ENCODE peak calls at places on chromosomes 4 and X, in seven cellular contexts. One of them, this sample, is unnamed.

GRCh38 chr4:35836591-35836990 is 407.7 kb downstream of the ARAP2 start:
- DNase-seq in transverse colon: no peak
- DNase-seq in MM.1S: no peak
- DNase-seq in cardiac fibroblast: no peak
- DNase-seq in testis: no peak
- DNase-seq in AG10803: no peak
- DNase-seq in stomach: no peak
- DNase-seq in this sample: no peak

GRCh38 chr4:22962186-22962786 is 269.5 kb downstream of the GBA3 start:
- DNase-seq in testis: peak; percentile 22
- DNase-seq in cardiac fibroblast: peak; percentile 2
- DNase-seq in AG10803: peak; percentile 40
- DNase-seq in transverse colon: no peak
- DNase-seq in MM.1S: peak; percentile 44
- DNase-seq in stomach: no peak
- DNase-seq in this sample: no peak

GRCh38 chr4:140049024-140049923 is 104.7 kb downstream of the MAML3 start:
- DNase-seq in stomach: peak; percentile 49
- DNase-seq in testis: peak; percentile 77
- DNase-seq in AG10803: peak; percentile 49
- DNase-seq in transverse colon: peak; percentile 64
- DNase-seq in MM.1S: no peak
- DNase-seq in cardiac fibroblast: peak; percentile 62
- DNase-seq in this sample: no peak

GRCh38 chr4:13484749-13485345 is 707 bp upstream of the RAB28 start:
- DNase-seq in cardiac fibroblast: peak; percentile 61
- DNase-seq in transverse colon: peak; percentile 11
- DNase-seq in stomach: no peak
- DNase-seq in testis: no peak
- DNase-seq in MM.1S: peak; percentile 67
- DNase-seq in AG10803: peak; percentile 20
- DNase-seq in this sample: peak; percentile 17

GRCh38 chr4:89469930-89470375 is 162.4 kb upstream of the GPRIN3 start:
- DNase-seq in stomach: no peak
- DNase-seq in cardiac fibroblast: peak; percentile 92
- DNase-seq in transverse colon: no peak
- DNase-seq in AG10803: peak; percentile 90
- DNase-seq in MM.1S: peak; percentile 50
- DNase-seq in testis: no peak
- DNase-seq in this sample: peak; percentile 69

GRCh38 chr4:176044589-176044951 is 21.1 kb upstream of the WDR17 start:
- DNase-seq in stomach: no peak
- DNase-seq in testis: peak; percentile 39
- DNase-seq in AG10803: peak; percentile 37
- DNase-seq in cardiac fibroblast: peak; percentile 30
- DNase-seq in transverse colon: no peak
- DNase-seq in MM.1S: no peak
- DNase-seq in this sample: no peak

GRCh38 chr4:143554728-143555597 is 41.5 kb downstream of the SMARCA5 start:
- DNase-seq in MM.1S: no peak
- DNase-seq in cardiac fibroblast: no peak
- DNase-seq in testis: no peak
- DNase-seq in stomach: no peak
- DNase-seq in AG10803: no peak
- DNase-seq in transverse colon: no peak
- DNase-seq in this sample: no peak

GRCh38 chrX:43266487-43266886 is 389.6 kb upstream of the MAOA start:
- DNase-seq in cardiac fibroblast: no peak
- DNase-seq in stomach: no peak
- DNase-seq in transverse colon: no peak
- DNase-seq in AG10803: no peak
- DNase-seq in testis: no peak
- DNase-seq in MM.1S: no peak
- DNase-seq in this sample: no peak

GRCh38 chr4:39731908-39732307 is 34.0 kb downstream of the UBE2K start:
- DNase-seq in cardiac fibroblast: no peak
- DNase-seq in testis: no peak
- DNase-seq in AG10803: no peak
- DNase-seq in transverse colon: no peak
- DNase-seq in MM.1S: no peak
- DNase-seq in stomach: no peak
- DNase-seq in this sample: no peak

GRCh38 chrX:40088803-40089540 is 8.8 kb downstream of the BCOR start:
- DNase-seq in AG10803: no peak
- DNase-seq in transverse colon: no peak
- DNase-seq in cardiac fibroblast: no peak
- DNase-seq in stomach: no peak
- DNase-seq in MM.1S: no peak
- DNase-seq in testis: no peak
- DNase-seq in this sample: no peak

GRCh38 chrX:41332988-41333743 is 796 bp upstream of the DDX3X start:
- DNase-seq in stomach: peak; percentile 88
- DNase-seq in transverse colon: peak; percentile 90
- DNase-seq in MM.1S: peak; percentile 86
- DNase-seq in AG10803: peak; percentile 76
- DNase-seq in cardiac fibroblast: peak; percentile 86
- DNase-seq in testis: peak; percentile 86
- DNase-seq in this sample: peak; percentile 68

GRCh38 chrX:41332408-41332987 is 1.5 kb upstream of the DDX3X start:
- DNase-seq in transverse colon: peak; percentile 55
- DNase-seq in testis: peak; percentile 25
- DNase-seq in AG10803: no peak
- DNase-seq in stomach: peak; percentile 53
- DNase-seq in MM.1S: peak; percentile 23
- DNase-seq in cardiac fibroblast: peak; percentile 40
- DNase-seq in this sample: no peak

GRCh38 chrX:41334866-41335589 is 1.1 kb downstream of the DDX3X start:
- DNase-seq in transverse colon: peak; percentile 70
- DNase-seq in AG10803: peak; percentile 55
- DNase-seq in MM.1S: peak; percentile 34
- DNase-seq in testis: peak; percentile 63
- DNase-seq in cardiac fibroblast: peak; percentile 75
- DNase-seq in stomach: peak; percentile 69
- DNase-seq in this sample: no peak

GRCh38 chrX:41333994-41334865 is at the start of gene DDX3X:
- DNase-seq in transverse colon: peak; percentile 93
- DNase-seq in cardiac fibroblast: peak; percentile 91
- DNase-seq in AG10803: peak; percentile 85
- DNase-seq in MM.1S: peak; percentile 83
- DNase-seq in testis: peak; percentile 89
- DNase-seq in stomach: peak; percentile 92
- DNase-seq in this sample: peak; percentile 64

DNA sequence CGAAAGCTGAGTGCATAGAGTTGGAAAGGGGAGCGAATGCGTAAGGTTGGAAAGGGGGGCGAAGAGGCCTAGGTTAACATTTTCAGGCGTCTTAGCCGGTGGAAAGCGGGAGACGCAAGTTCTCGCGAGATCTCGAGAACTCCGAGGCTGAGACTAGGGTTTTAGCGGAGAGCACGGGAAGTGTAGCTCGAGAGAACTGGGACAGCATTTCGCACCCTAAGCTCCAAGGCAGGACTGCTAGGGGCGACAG is 293 bp upstream of the DDX3X start:
- DNase-seq in testis: no peak
- DNase-seq in stomach: no peak
- DNase-seq in transverse colon: no peak
- DNase-seq in MM.1S: peak; percentile 85
- DNase-seq in AG10803: peak; percentile 83
- DNase-seq in cardiac fibroblast: peak; percentile 89
- DNase-seq in this sample: peak; percentile 69
- H3K4me3 ChIP-seq in testis: peak overlapping the region; percentile 91
- H3K4me3 ChIP-seq in stomach: peak overlapping the region; percentile 74
- H3K4me3 ChIP-seq in transverse colon: peak overlapping the region; percentile 98
- H3K4me3 ChIP-seq in MM.1S: peak overlapping the region; percentile 95
- H3K4me3 ChIP-seq in AG10803: peak overlapping the region; percentile 90
- H3K4me3 ChIP-seq in cardiac fibroblast: peak overlapping the region; percentile 88
- H3K4me3 ChIP-seq in this sample: peak overlapping the region; percentile 99

DNA sequence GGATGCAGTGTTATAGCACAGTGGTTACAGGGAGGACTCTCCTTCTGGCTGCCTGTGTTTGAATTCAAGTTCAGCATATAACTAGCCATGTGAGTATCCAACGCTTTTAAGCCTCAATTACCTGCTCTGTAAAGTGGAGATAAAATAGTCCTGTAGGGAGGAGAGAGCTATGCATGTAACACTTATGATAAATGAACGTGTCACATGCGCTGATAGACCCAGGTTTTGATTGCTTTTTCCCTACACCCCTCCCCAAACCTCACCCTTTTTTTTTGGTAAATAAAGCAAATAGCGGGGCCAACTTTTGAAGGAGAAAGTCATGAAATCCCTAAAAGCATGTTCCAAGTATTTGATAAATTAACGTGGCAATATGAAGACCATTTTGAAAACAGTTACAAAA is 20.4 kb upstream of the AMELX start:
- DNase-seq in testis: no peak
- DNase-seq in transverse colon: no peak
- DNase-seq in MM.1S: no peak
- DNase-seq in cardiac fibroblast: no peak
- DNase-seq in stomach: no peak
- DNase-seq in AG10803: no peak
- DNase-seq in this sample: no peak
- TF ChIP-seq CTCF in testis: no peak
- TF ChIP-seq CTCF in transverse colon: no peak
- TF ChIP-seq CTCF in MM.1S: no peak
- TF ChIP-seq CTCF in cardiac fibroblast: no peak
- TF ChIP-seq CTCF in stomach: no peak
- TF ChIP-seq CTCF in AG10803: no peak
- TF ChIP-seq CTCF in this sample: no peak

GRCh38 chr4:25654971-25655963 is at the start of gene SLC34A2:
- DNase-seq in stomach: peak; percentile 33
- DNase-seq in transverse colon: peak; percentile 15
- DNase-seq in testis: peak; percentile 18
- DNase-seq in MM.1S: no peak
- DNase-seq in cardiac fibroblast: no peak
- DNase-seq in AG10803: no peak
- DNase-seq in this sample: no peak
- H3K4me3 ChIP-seq in stomach: peak within 1 kb of the TSS; percentile 42
- H3K4me3 ChIP-seq in transverse colon: no peak within 1 kb of the TSS
- H3K4me3 ChIP-seq in testis: peak within 1 kb of the TSS; percentile 40
- H3K4me3 ChIP-seq in MM.1S: no peak within 1 kb of the TSS
- H3K4me3 ChIP-seq in cardiac fibroblast: no peak within 1 kb of the TSS
- H3K4me3 ChIP-seq in AG10803: no peak within 1 kb of the TSS
- H3K4me3 ChIP-seq in this sample: peak within 1 kb of the TSS; percentile 26

DNA sequence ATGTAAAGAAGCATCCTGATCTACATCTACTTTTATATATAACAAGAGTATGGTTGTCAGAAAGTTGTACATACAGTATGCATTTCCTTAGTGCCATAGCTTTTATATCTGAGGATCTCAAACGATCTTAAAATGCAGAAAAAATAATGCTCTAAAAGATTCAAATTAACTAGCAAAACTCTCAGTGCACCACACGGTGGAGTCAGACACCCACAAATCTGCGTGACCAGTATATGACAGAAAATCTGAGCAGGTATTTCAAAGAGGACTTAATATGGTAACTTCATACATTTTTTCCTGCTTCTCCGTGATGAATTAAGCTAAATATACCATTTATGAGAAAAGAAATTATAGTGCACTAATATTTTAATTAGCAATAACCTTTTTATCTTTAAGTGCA is 803.0 kb downstream of the DMD start:
- DNase-seq in testis: no peak
- DNase-seq in AG10803: no peak
- DNase-seq in MM.1S: peak; percentile 27
- DNase-seq in stomach: no peak
- DNase-seq in cardiac fibroblast: no peak
- DNase-seq in transverse colon: no peak
- DNase-seq in this sample: no peak
- TF ChIP-seq CTCF in testis: no peak
- TF ChIP-seq CTCF in AG10803: no peak
- TF ChIP-seq CTCF in MM.1S: peak; percentile 43
- TF ChIP-seq CTCF in stomach: no peak
- TF ChIP-seq CTCF in cardiac fibroblast: peak; percentile 1
- TF ChIP-seq CTCF in transverse colon: no peak
- TF ChIP-seq CTCF in this sample: peak; percentile 43

DNA sequence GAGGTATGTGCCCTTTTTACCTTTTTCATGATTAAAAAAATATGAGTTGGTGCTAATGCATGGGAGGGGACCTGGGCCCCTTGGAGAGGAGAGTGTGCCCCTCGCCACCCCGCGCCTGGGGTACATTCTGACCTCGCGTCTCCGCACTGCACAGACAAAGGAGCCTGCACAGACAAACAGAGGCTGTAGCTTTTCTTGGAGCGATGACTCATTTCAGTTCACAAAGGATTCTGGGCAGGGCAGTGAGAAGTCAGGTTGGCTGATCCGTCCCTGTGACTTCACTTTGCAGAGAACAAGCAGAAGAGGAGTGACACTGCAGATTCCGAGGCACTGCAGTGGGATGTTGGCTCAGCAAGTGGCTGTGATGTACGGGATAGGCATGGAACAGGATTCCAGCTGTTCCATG is 82.9 kb downstream of the STOX2 start:
- DNase-seq in cardiac fibroblast: peak; percentile 87
- DNase-seq in transverse colon: peak; percentile 61
- DNase-seq in stomach: peak; percentile 68
- DNase-seq in testis: peak; percentile 86
- DNase-seq in MM.1S: no peak
- DNase-seq in AG10803: peak; percentile 79
- DNase-seq in this sample: peak; percentile 95
- H3K4me3 ChIP-seq in cardiac fibroblast: peak overlapping the region; percentile 35
- H3K4me3 ChIP-seq in transverse colon: peak overlapping the region; percentile 19
- H3K4me3 ChIP-seq in stomach: peak overlapping the region; percentile 51
- H3K4me3 ChIP-seq in testis: peak overlapping the region; percentile 21
- H3K4me3 ChIP-seq in MM.1S: no peak overlapping the region
- H3K4me3 ChIP-seq in AG10803: peak overlapping the region; percentile 51
- H3K4me3 ChIP-seq in this sample: peak overlapping the region; percentile 48

GRCh38 chr4:57094482-57095223 is 15.5 kb downstream of the IGFBP7 start:
- DNase-seq in testis: no peak
- DNase-seq in transverse colon: no peak
- DNase-seq in MM.1S: no peak
- DNase-seq in cardiac fibroblast: peak; percentile 65
- DNase-seq in stomach: no peak
- DNase-seq in AG10803: peak; percentile 58
- DNase-seq in this sample: no peak
- TF ChIP-seq CTCF in testis: no peak
- TF ChIP-seq CTCF in transverse colon: no peak
- TF ChIP-seq CTCF in MM.1S: no peak
- TF ChIP-seq CTCF in cardiac fibroblast: no peak
- TF ChIP-seq CTCF in stomach: no peak
- TF ChIP-seq CTCF in AG10803: peak; percentile 31
- TF ChIP-seq CTCF in this sample: no peak

GRCh38 chrX:11760958-11761357 is 2.9 kb downstream of the MSL3 start:
- DNase-seq in transverse colon: no peak
- DNase-seq in testis: no peak
- DNase-seq in stomach: no peak
- DNase-seq in AG10803: no peak
- DNase-seq in MM.1S: no peak
- DNase-seq in cardiac fibroblast: no peak
- DNase-seq in this sample: no peak
- H3K4me3 ChIP-seq in transverse colon: no peak overlapping the region
- H3K4me3 ChIP-seq in testis: no peak overlapping the region
- H3K4me3 ChIP-seq in stomach: no peak overlapping the region
- H3K4me3 ChIP-seq in AG10803: no peak overlapping the region
- H3K4me3 ChIP-seq in MM.1S: peak overlapping the region; percentile 96
- H3K4me3 ChIP-seq in cardiac fibroblast: no peak overlapping the region
- H3K4me3 ChIP-seq in this sample: no peak overlapping the region

GRCh38 chr4:93897559-93897958 is 69.0 kb downstream of the ATOH1 start:
- DNase-seq in testis: no peak
- DNase-seq in cardiac fibroblast: peak; percentile 0
- DNase-seq in transverse colon: no peak
- DNase-seq in MM.1S: peak; percentile 42
- DNase-seq in AG10803: no peak
- DNase-seq in stomach: no peak
- DNase-seq in this sample: no peak
- TF ChIP-seq CTCF in testis: no peak
- TF ChIP-seq CTCF in cardiac fibroblast: no peak
- TF ChIP-seq CTCF in transverse colon: peak; percentile 34
- TF ChIP-seq CTCF in MM.1S: peak; percentile 46
- TF ChIP-seq CTCF in AG10803: no peak
- TF ChIP-seq CTCF in stomach: no peak
- TF ChIP-seq CTCF in this sample: peak; percentile 34

This sample was measured in retinal pigment epithelial cell.